ENCODE peak calls at places on chromosomes 6 and 20, in nine cellular contexts. T is spleen, M is suprapubic skin, O is HepG2, I is IMR-90, X is ovary, B is A549, D is transverse colon, Z is Peyer's patch. U is an unnamed sample.

GRCh38 chr20:31676534-31677030 is 38.9 kb downstream of the COX4I2 start:
- DNase-seq in T (no peak), M (no peak), O (no peak), I (no peak), X (no peak), B (no peak), D (no peak), Z (no peak), U (no peak)

GRCh38 chr6:93562566-93562965 is 143.2 kb upstream of the EPHA7 start:
- DNase-seq in T (no peak), M (no peak), O (no peak), I (no peak), X (no peak), B (no peak), D (no peak), Z (no peak), U (no peak)

GRCh38 chr6:134295953-134296553 is 21.9 kb downstream of the SGK1 start:
- DNase-seq in T (no peak), M (no peak), O (peak), I (peak), X (peak), B (peak), D (no peak), Z (no peak), U (no peak)

GRCh38 chr6:111722220-111722731 is 116.6 kb upstream of the TRAF3IP2 start:
- DNase-seq in T (no peak), M (no peak), O (no peak), I (peak), X (no peak), B (no peak), D (no peak), Z (no peak), U (no peak)

GRCh38 chr20:18005990-18006364 is 37.2 kb downstream of the MGME1 start:
- DNase-seq in T (no peak), M (no peak), O (no peak), I (no peak), X (no peak), B (no peak), D (peak), Z (no peak), U (no peak)

GRCh38 chr20:17665756-17666155 is 16.3 kb downstream of the RRBP1 start:
- DNase-seq in T (no peak), M (no peak), O (no peak), I (no peak), X (no peak), B (no peak), D (no peak), Z (no peak), U (peak)

GRCh38 chr6:127749095-127749494 is 151.8 kb downstream of the THEMIS start:
- DNase-seq in T (no peak), M (no peak), O (no peak), I (peak), X (no peak), B (no peak), D (no peak), Z (no peak), U (no peak)

GRCh38 chr6:23656257-23656731 is 469.7 kb upstream of the NRSN1 start:
- DNase-seq in T (no peak), M (no peak), O (no peak), I (no peak), X (no peak), B (no peak), D (no peak), Z (no peak), U (no peak)

GRCh38 chr6:1614448-1614766 is 4.7 kb downstream of the FOXC1 start:
- DNase-seq in T (no peak), M (peak), O (no peak), I (no peak), X (no peak), B (no peak), D (no peak), Z (no peak), U (no peak)

GRCh38 chr6:41878246-41878645 is 16.9 kb downstream of the USP49 start:
- DNase-seq in T (no peak), M (no peak), O (no peak), I (peak), X (no peak), B (no peak), D (no peak), Z (no peak), U (no peak)

GRCh38 chr6:7902221-7902620 is 8.4 kb downstream of the TXNDC5 start:
- DNase-seq in T (no peak), M (no peak), O (no peak), I (no peak), X (no peak), B (no peak), D (no peak), Z (no peak), U (no peak)

GRCh38 chr20:24102290-24102689 is 113.7 kb upstream of the GGTLC1 start:
- DNase-seq in T (no peak), M (no peak), O (peak), I (no peak), X (no peak), B (peak), D (no peak), Z (no peak), U (peak)

GRCh38 chr20:45289942-45290676 is 16.5 kb upstream of the RBPJL start:
- DNase-seq in T (no peak), M (no peak), O (no peak), I (no peak), X (no peak), B (no peak), D (no peak), Z (no peak), U (no peak)

GRCh38 chr6:44920952-44921491 is 407.1 kb upstream of the RUNX2 start:
- DNase-seq in T (no peak), M (no peak), O (peak), I (no peak), X (no peak), B (no peak), D (no peak), Z (no peak), U (no peak)

GRCh38 chr6:104118274-104118673 is 741.4 kb downstream of the HACE1 start:
- DNase-seq in T (no peak), M (no peak), O (no peak), I (no peak), X (no peak), B (no peak), D (no peak), Z (no peak), U (no peak)

GRCh38 chr20:8331740-8332412 is 199.8 kb downstream of the PLCB1 start:
- DNase-seq in T (no peak), M (no peak), O (peak), I (peak), X (no peak), B (no peak), D (no peak), Z (no peak), U (no peak)

GRCh38 chr20:13913517-13913916 is 76.9 kb downstream of the SEL1L2 start:
- DNase-seq in T (no peak), M (no peak), O (no peak), I (no peak), X (no peak), B (no peak), D (no peak), Z (no peak), U (no peak)

GRCh38 chr20:20734475-20734948 is 22.1 kb upstream of the RALGAPA2 start:
- DNase-seq in T (no peak), M (no peak), O (no peak), I (no peak), X (no peak), B (no peak), D (no peak), Z (no peak), U (no peak)

GRCh38 chr6:116118608-116119007 is 7.3 kb downstream of the COL10A1 start:
- DNase-seq in T (no peak), M (no peak), O (no peak), I (peak), X (no peak), B (no peak), D (no peak), Z (no peak), U (no peak)

GRCh38 chr20:39880890-39881289 is 808.1 kb downstream of the MAFB start:
- DNase-seq in T (no peak), M (no peak), O (no peak), I (no peak), X (no peak), B (peak), D (no peak), Z (no peak), U (no peak)

GRCh38 chr6:94417364-94417763 is 998.0 kb upstream of the EPHA7 start:
- DNase-seq in T (no peak), M (no peak), O (no peak), I (no peak), X (no peak), B (no peak), D (no peak), Z (no peak), U (no peak)

GRCh38 chr6:157574851-157575424 is 193.9 kb downstream of the ZDHHC14 start:
- DNase-seq in T (no peak), M (no peak), O (no peak), I (no peak), X (no peak), B (no peak), D (no peak), Z (no peak), U (no peak)

GRCh38 chr6:105603779-105604592 is 201.1 kb upstream of the PREP start:
- DNase-seq in T (no peak), M (no peak), O (no peak), I (peak), X (no peak), B (no peak), D (peak), Z (no peak), U (no peak)

GRCh38 chr6:159540152-159540551 is 152.9 kb downstream of the SOD2 start:
- DNase-seq in T (peak), M (no peak), O (peak), I (no peak), X (no peak), B (peak), D (no peak), Z (no peak), U (no peak)

GRCh38 chr6:3990692-3991491 is 88.0 kb downstream of the FAM217A start:
- DNase-seq in T (peak), M (peak), O (peak), I (peak), X (peak), B (peak), D (peak), Z (peak), U (peak)

GRCh38 chr20:33005132-33005566 is 916 bp upstream of the SUN5 start:
- DNase-seq in T (no peak), M (no peak), O (peak), I (peak), X (no peak), B (peak), D (no peak), Z (no peak), U (no peak)

GRCh38 chr6:69265706-69266105 is 531.1 kb downstream of the LMBRD1 start:
- DNase-seq in T (no peak), M (no peak), O (no peak), I (no peak), X (no peak), B (no peak), D (no peak), Z (no peak), U (no peak)

GRCh38 chr20:31698803-31699718 is 23.6 kb downstream of the BCL2L1 start:
- DNase-seq in T (no peak), M (peak), O (peak), I (peak), X (no peak), B (peak), D (peak), Z (no peak), U (no peak)

GRCh38 chr20:22227301-22227700 is 357.1 kb downstream of the FOXA2 start:
- DNase-seq in T (no peak), M (no peak), O (no peak), I (no peak), X (no peak), B (no peak), D (no peak), Z (no peak), U (no peak)

GRCh38 chr20:61788343-61788742 is 277.3 kb downstream of the TAF4 start:
- DNase-seq in T (no peak), M (no peak), O (no peak), I (no peak), X (no peak), B (no peak), D (no peak), Z (peak), U (no peak)

GRCh38 chr20:59163641-59164530 is at the start of gene ZNF831:
- DNase-seq in T (no peak), M (no peak), O (no peak), I (no peak), X (no peak), B (no peak), D (no peak), Z (no peak), U (no peak)

GRCh38 chr6:24666097-24666615 is 543 bp downstream of the TDP2 start:
- DNase-seq in T (peak), M (peak), O (no peak), I (peak), X (no peak), B (no peak), D (peak), Z (no peak), U (peak)

GRCh38 chr20:57148266-57148665 is 118.2 kb downstream of the BMP7 start:
- DNase-seq in T (peak), M (no peak), O (no peak), I (no peak), X (no peak), B (no peak), D (no peak), Z (no peak), U (no peak)

GRCh38 chr6:36755435-36756348 is 58.1 kb downstream of the RAB44 start:
- DNase-seq in T (no peak), M (no peak), O (peak), I (peak), X (no peak), B (peak), D (peak), Z (no peak), U (no peak)

GRCh38 chr20:2458919-2459499 is 11.6 kb downstream of the SNRPB start:
- DNase-seq in T (no peak), M (no peak), O (no peak), I (no peak), X (no peak), B (no peak), D (no peak), Z (no peak), U (no peak)
- TF ChIP-seq POLR2A in T (no peak), M (no peak), O (no peak), I (no peak), X (no peak), B (no peak), D (no peak), Z (no peak), U (no peak)

DNA sequence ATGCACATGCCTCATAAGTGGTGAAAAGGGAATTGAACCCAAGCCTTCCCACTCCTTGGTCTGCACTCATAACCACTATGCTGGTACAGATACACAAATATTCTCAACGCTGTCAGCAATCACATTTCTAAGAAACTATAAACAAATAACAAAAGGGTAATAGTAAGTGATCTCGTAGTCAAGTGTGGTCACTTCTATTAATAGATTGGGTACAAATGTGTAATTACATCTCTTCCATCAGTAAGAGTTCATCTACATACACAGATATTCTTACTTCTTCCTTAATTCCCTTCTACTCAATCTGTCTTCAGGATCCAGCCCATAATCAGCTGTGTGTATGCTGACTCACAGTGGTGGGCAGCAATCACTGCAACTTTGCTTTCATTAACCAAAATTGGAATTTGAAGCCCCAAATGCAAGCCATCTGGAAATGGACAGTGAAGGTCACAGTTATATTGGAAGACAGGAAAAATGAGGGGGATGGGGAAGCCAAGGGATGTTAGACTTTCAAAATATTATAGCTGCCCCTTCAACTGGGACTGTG is 6.7 kb downstream of the PRSS35 start:
- DNase-seq in T (no peak), M (no peak), O (no peak), I (peak), X (no peak), B (peak), D (no peak), Z (no peak), U (no peak)
- TF ChIP-seq CTCF in T (no peak), M (no peak), O (no peak), I (peak), X (peak), B (peak), D (no peak), Z (no peak), U (peak)

GRCh38 chr20:53916173-53916512 is 154.3 kb downstream of the BCAS1 start:
- DNase-seq in T (no peak), M (no peak), O (no peak), I (no peak), X (no peak), B (no peak), D (no peak), Z (no peak), U (no peak)

GRCh38 chr20:53918949-53919361 is 151.4 kb downstream of the BCAS1 start:
- DNase-seq in T (no peak), M (peak), O (no peak), I (no peak), X (no peak), B (no peak), D (peak), Z (no peak), U (no peak)

GRCh38 chr20:53918010-53918311 is 152.4 kb downstream of the BCAS1 start:
- DNase-seq in T (no peak), M (no peak), O (no peak), I (no peak), X (no peak), B (no peak), D (no peak), Z (no peak), U (no peak)

GRCh38 chr20:53915459-53916172 is 154.8 kb downstream of the BCAS1 start:
- DNase-seq in T (peak), M (peak), O (peak), I (peak), X (peak), B (peak), D (peak), Z (peak), U (peak)

DNA sequence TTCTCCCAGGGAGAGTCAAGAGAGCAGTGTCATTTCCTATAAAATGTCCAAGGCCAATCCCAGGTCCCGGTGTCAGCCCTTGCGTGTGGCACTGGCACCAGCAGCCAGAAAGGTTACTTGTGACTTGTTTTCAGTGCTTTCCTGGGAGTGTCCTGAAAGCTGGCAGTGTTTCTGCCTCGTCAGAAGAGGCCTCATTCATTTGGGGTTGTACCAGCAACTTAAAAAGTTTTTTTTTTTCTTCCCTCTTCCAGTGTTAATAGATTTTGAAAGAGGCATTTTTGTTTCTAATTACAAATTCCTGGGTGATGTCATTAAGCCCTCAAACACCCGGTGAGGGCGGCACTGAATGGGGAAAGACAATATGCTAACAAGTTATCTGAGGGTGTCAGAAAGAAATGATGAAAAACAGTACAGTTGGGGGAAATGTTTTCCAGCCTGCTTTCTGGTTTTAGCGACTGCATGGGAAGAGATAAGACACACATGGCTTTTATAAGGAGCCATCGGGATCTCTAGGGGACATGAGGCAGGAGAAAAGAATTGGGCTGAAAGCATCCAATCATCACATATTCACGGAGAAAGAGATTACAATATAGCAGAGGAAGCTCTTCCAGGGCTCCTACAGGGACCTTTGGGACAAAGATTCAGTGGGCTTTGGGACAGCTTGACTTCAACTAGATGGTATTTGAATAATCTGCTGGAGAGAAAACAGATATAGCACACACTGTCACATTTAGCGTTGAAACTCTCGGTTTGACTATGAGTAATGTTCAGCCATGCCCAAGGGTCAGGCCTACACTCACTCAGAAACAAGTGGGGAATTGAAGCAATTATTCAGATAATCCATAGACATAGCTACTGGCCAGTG is 153.0 kb downstream of the BCAS1 start:
- DNase-seq in T (peak), M (peak), O (no peak), I (no peak), X (peak), B (no peak), D (peak), Z (no peak), U (peak)
- TF ChIP-seq POLR2A in T (no peak), M (peak), O (no peak), I (no peak), X (no peak), B (no peak), D (peak), Z (no peak), U (peak)

DNA sequence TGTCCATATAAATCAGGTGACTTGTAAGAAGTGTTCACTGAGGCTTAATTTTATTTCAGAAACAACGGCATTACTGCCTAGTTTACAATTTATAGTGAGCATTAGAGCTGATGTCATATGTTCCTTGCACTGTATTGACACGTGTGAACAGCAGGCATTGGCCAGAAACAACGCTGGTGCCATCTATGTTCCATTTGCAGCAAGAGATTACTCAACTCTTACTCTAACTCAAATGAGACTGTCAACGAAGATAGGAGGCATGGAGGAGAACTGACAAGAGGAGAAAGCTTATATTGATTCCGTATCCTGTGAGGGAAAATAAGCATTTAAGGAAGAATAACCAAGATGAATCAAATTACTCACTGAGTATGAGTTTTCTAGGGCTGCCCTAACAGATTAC is 48.4 kb downstream of the MTFR2 start:
- DNase-seq in T (no peak), M (no peak), O (no peak), I (peak), X (no peak), B (peak), D (no peak), Z (no peak), U (no peak)
- TF ChIP-seq CTCF in T (no peak), M (no peak), O (no peak), I (no peak), X (no peak), B (no peak), D (no peak), Z (no peak), U (no peak)

GRCh38 chr6:26125015-26125690 is 37.9 kb downstream of the HFE start:
- DNase-seq in T (peak), M (no peak), O (no peak), I (no peak), X (peak), B (peak), D (peak), Z (peak), U (no peak)
- TF ChIP-seq POLR2A in T (peak), M (no peak), O (no peak), I (no peak), X (no peak), B (no peak), D (no peak), Z (no peak), U (no peak)

DNA sequence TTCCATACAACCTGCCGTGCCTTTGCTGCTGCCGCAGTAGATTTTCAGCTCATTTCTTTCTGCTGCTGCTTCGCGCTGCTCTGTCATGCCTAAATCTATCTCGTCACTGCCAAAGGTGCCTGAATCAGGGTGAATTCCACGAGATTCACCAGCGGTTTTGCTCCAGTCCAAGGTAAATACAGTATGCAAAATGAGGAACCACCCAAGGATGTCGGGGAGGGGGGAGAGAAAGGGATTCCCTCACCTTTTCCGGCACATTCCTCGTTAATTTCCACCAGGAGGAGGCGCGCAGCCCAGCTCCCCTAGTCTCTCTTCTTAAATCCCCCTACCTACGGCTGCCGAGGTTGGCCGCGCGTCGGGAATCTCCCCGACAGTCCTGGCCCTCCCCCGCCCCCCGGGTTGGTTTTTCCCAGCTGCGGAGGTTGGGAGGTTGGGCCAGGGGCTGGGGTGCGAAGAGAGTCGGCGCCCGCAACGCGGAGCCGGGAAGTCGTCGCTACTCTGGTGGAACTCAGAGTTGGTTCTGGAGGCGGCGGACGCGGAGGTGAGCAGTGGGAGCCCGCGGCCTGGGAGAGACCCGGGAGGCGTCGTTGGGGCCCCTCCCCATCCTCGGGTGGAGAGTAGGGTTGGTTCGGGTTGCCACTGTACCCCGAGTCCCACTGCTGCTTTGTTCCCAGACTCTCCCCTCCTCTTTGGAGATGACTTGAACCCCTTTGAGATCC is at the start of gene TPBG:
- DNase-seq in T (peak), M (peak), O (peak), I (peak), X (peak), B (peak), D (peak), Z (peak), U (peak)
- TF ChIP-seq CTCF in T (no peak), M (no peak), O (peak), I (peak), X (no peak), B (peak), D (peak), Z (no peak), U (no peak)